ENCODE peak calls at places on chromosomes 4 and X, in six cellular contexts. V, K, A, N, R and S are unnamed samples.

GRCh38 chr4:159105063-159105414 is 2.2 kb downstream of the RAPGEF2 start:
- DNase-seq in R (peak), N (no peak), K (no peak), A (no peak), V (peak), S (peak)

GRCh38 chr4:38516194-38516593 is 147.8 kb upstream of the KLF3 start:
- DNase-seq in N (no peak), V (no peak), A (no peak), K (no peak), R (no peak), S (no peak)

GRCh38 chrX:35499071-35499862 is 298.9 kb upstream of the MAGEB16 start:
- DNase-seq in K (no peak), N (no peak), V (no peak), A (no peak), R (no peak), S (no peak)

GRCh38 chr4:73894021-73894420 is 24.8 kb downstream of the CXCL1 start:
- DNase-seq in K (no peak), V (peak), N (no peak), A (no peak), R (no peak), S (no peak)

GRCh38 chr4:24914460-24914859 is 1.6 kb upstream of the CCDC149 start:
- DNase-seq in V (no peak), A (no peak), N (no peak), R (no peak), K (no peak), S (no peak)

GRCh38 chrX:131058136-131058868 is at the start of gene ARHGAP36:
- DNase-seq in V (no peak), R (no peak), N (no peak), A (no peak), K (no peak), S (no peak)

GRCh38 chr4:62204136-62204535 is 1004.0 kb downstream of the ADGRL3 start:
- DNase-seq in N (no peak), A (no peak), R (no peak), K (no peak), V (no peak), S (no peak)

GRCh38 chrX:154350429-154351182 is 23.8 kb downstream of the FLNA start:
- DNase-seq in R (peak), K (no peak), N (no peak), V (no peak), A (no peak), S (no peak)

GRCh38 chr4:112766422-112766821 is 129.5 kb downstream of the LARP7 start:
- DNase-seq in V (peak), N (peak), K (no peak), A (no peak), R (peak), S (peak)

GRCh38 chr4:25842229-25842840 is 20.5 kb downstream of the SEL1L3 start:
- DNase-seq in R (no peak), N (peak), V (no peak), A (no peak), K (no peak), S (no peak)

GRCh38 chrX:118682258-118683014 is 45.0 kb upstream of the IL13RA1 start:
- DNase-seq in K (no peak), A (no peak), N (no peak), R (no peak), V (no peak), S (no peak)

GRCh38 chrX:150771116-150771515 is 77.9 kb downstream of the MTMR1 start:
- DNase-seq in R (no peak), V (no peak), N (no peak), A (no peak), K (no peak), S (no peak)

GRCh38 chr4:183657564-183657963 is 1.4 kb downstream of the RWDD4 start:
- DNase-seq in K (no peak), V (no peak), A (no peak), N (no peak), R (peak), S (no peak)

GRCh38 chr4:38078590-38079381 is 118.6 kb downstream of the PTTG2 start:
- DNase-seq in K (peak), A (no peak), V (peak), R (peak), N (no peak), S (peak)

GRCh38 chr4:143391895-143392294 is 55.2 kb downstream of the GAB1 start:
- DNase-seq in R (peak), V (peak), N (no peak), A (no peak), K (no peak), S (no peak)